ENCODE peak calls at places on chromosomes 11 and 22, in six cellular contexts. X is uterus, N is AG04450, S is fibroblast of lung, F is heart left ventricle, B is psoas muscle. L is an unnamed sample.

GRCh38 chr22:32897400-32897799 is 95.9 kb downstream of the TIMP3 start:
- DNase-seq in N (no peak), B (no peak), F (no peak), S (no peak), X (no peak), L (peak)

GRCh38 chr11:17714356-17714854 is 5.0 kb upstream of the MYOD1 start:
- DNase-seq in X (no peak), N (no peak), B (peak), F (peak), S (no peak), L (no peak)

GRCh38 chr22:27718186-27719032 is 83.1 kb downstream of the MN1 start:
- DNase-seq in X (peak), S (peak), F (peak), N (peak), B (peak), L (peak)

GRCh38 chr22:38214248-38215056 is 12.7 kb downstream of the MAFF start:
- DNase-seq in B (peak), S (peak), X (peak), F (no peak), N (no peak), L (no peak)

GRCh38 chr11:64250875-64251721 is at the start of gene PLCB3:
- DNase-seq in X (no peak), B (peak), F (peak), N (no peak), S (peak), L (no peak)

GRCh38 chr22:45268958-45269844 is 15.5 kb upstream of the UPK3A start:
- DNase-seq in F (peak), B (peak), N (peak), S (peak), X (peak), L (no peak)

GRCh38 chr11:86671386-86672006 is 920 bp downstream of the ME3 start:
- DNase-seq in N (no peak), X (peak), F (peak), S (peak), B (peak), L (no peak)

GRCh38 chr22:47277511-47277910 is 515.1 kb downstream of the TBC1D22A start:
- DNase-seq in B (no peak), N (no peak), X (no peak), S (no peak), F (no peak), L (no peak)

GRCh38 chr11:130344846-130345245 is 30.1 kb upstream of the ZBTB44 start:
- DNase-seq in F (no peak), X (no peak), S (no peak), B (no peak), N (no peak), L (no peak)

GRCh38 chr11:78010755-78011154 is 12.3 kb downstream of the KCTD14 start:
- DNase-seq in S (no peak), F (no peak), N (no peak), B (no peak), X (no peak), L (no peak)

GRCh38 chr11:104803770-104804169 is 94.5 kb downstream of the CASP12 start:
- DNase-seq in N (no peak), X (no peak), B (no peak), S (no peak), F (no peak), L (no peak)

GRCh38 chr11:8063319-8063718 is 17.7 kb upstream of the TUB start:
- DNase-seq in S (peak), F (peak), X (peak), N (no peak), B (no peak), L (no peak)

GRCh38 chr11:13800901-13801300 is 132.4 kb downstream of the FAR1 start:
- DNase-seq in N (no peak), X (no peak), B (no peak), F (no peak), S (no peak), L (no peak)

GRCh38 chr22:17410576-17410975 is 41.3 kb downstream of the CECR2 start:
- DNase-seq in X (no peak), S (no peak), F (no peak), B (no peak), N (no peak), L (no peak)

GRCh38 chr11:121889931-121890330 is 226.1 kb downstream of the BLID start:
- DNase-seq in F (no peak), N (no peak), B (no peak), X (no peak), S (peak), L (no peak)

GRCh38 chr11:69207165-69207889 is 51.6 kb downstream of the SMIM38 start:
- DNase-seq in S (no peak), B (no peak), N (no peak), F (no peak), X (no peak), L (no peak)

GRCh38 chr11:429931-430456 is 11.8 kb downstream of the ANO9 start:
- DNase-seq in F (no peak), N (no peak), B (peak), X (no peak), S (no peak), L (no peak)

GRCh38 chr11:43687120-43687791 is 6.7 kb downstream of the HSD17B12 start:
- DNase-seq in B (peak), S (peak), X (peak), F (peak), N (no peak), L (peak)

GRCh38 chr22:49753276-49753884 is 74.3 kb downstream of the BRD1 start:
- DNase-seq in F (no peak), X (no peak), N (no peak), S (no peak), B (no peak), L (no peak)

GRCh38 chr11:118437046-118437735 is 899 bp downstream of the KMT2A start:
- DNase-seq in B (peak), X (peak), N (no peak), S (peak), F (peak), L (no peak)

GRCh38 chr11:78876686-78877085 is 302.0 kb upstream of the NARS2 start:
- DNase-seq in B (no peak), F (no peak), S (no peak), X (no peak), N (no peak), L (no peak)

GRCh38 chr11:125072210-125072960 is 9.3 kb downstream of the SLC37A2 start:
- DNase-seq in X (no peak), B (no peak), F (no peak), S (no peak), N (no peak), L (no peak)

GRCh38 chr11:5367461-5368074 is 16.0 kb upstream of the OR51M1 start:
- DNase-seq in X (no peak), N (peak), F (no peak), S (peak), B (no peak), L (peak)

GRCh38 chr11:124465368-124465767 is 19.9 kb upstream of the OR8B8 start:
- DNase-seq in S (no peak), N (no peak), X (no peak), F (no peak), B (no peak), L (no peak)

GRCh38 chr22:30265851-30266444 is 703 bp downstream of the OSM start:
- DNase-seq in B (peak), N (no peak), X (no peak), S (no peak), F (peak), L (no peak)

GRCh38 chr11:64876835-64877341 is 1.5 kb downstream of the EHD1 start:
- DNase-seq in F (no peak), S (no peak), B (peak), N (no peak), X (no peak), L (peak)

GRCh38 chr22:49935561-49935960 is 17.1 kb downstream of the CRELD2 start:
- DNase-seq in N (no peak), F (no peak), X (no peak), B (no peak), S (peak), L (no peak)

GRCh38 chr22:33658775-33659174 is 261.5 kb downstream of the LARGE1 start:
- DNase-seq in B (peak), F (peak), S (peak), N (no peak), X (peak), L (peak)

GRCh38 chr22:18067548-18068341 is 10.0 kb upstream of the PEX26 start:
- DNase-seq in S (no peak), F (no peak), X (no peak), B (no peak), N (no peak), L (no peak)

GRCh38 chr22:37870273-37870672 is 21.1 kb downstream of the EIF3L start:
- DNase-seq in F (no peak), B (no peak), X (no peak), S (no peak), N (no peak), L (no peak)

GRCh38 chr22:46828323-46829139 is 66.1 kb downstream of the TBC1D22A start:
- DNase-seq in F (no peak), X (no peak), N (no peak), S (no peak), B (no peak), L (no peak)

GRCh38 chr22:26330971-26331625 is 98.0 kb upstream of the ASPHD2 start:
- DNase-seq in N (no peak), X (no peak), F (no peak), B (peak), S (peak), L (peak)

DNA sequence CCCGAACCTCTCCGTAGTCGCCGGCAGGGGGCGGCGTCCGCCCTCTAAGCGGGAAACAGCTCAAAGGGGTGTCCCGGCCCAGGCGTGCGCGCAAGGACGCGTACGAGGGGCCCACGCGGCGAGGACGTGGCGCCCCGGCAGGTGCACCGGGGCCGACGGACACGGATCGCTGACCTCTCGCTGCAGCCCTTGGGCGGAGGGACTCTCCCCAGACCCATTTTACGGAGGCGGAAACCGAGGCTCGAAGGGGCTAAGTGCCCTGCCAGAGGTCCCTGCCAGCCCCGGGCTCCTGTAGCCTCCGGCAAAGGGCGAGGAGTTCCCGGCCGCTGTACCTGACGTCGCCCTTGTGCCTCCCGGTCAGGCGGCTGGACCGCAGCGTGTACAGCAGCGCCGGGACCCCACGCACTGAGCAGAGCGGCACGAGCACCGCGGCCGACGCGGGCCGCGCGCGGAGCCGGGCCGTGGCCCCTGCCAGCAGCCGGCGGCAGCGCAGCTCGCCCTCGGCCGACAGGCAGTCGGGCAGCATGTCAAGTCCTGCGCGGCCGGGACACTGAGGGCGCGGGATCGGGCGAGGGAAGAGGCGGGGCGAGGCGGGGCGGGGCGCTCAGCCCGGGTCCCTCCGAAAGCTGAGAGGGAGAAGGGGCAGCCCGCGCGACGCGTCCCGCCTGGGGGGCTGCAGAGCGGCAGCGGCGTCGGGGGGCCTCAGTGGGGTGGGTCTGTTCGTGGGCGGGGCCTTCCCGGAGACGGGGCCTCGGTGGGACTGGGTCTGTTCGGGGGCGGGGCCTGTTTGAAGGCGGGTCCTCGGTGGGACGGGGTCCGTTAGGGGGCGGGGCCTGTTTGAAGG is at the start of gene NUDT8:
- DNase-seq in N (no peak), F (peak), B (peak), S (peak), X (peak), L (peak)
- TF ChIP-seq CTCF in N (peak), F (peak), B (peak), S (peak), X (peak), L (peak)

DNA sequence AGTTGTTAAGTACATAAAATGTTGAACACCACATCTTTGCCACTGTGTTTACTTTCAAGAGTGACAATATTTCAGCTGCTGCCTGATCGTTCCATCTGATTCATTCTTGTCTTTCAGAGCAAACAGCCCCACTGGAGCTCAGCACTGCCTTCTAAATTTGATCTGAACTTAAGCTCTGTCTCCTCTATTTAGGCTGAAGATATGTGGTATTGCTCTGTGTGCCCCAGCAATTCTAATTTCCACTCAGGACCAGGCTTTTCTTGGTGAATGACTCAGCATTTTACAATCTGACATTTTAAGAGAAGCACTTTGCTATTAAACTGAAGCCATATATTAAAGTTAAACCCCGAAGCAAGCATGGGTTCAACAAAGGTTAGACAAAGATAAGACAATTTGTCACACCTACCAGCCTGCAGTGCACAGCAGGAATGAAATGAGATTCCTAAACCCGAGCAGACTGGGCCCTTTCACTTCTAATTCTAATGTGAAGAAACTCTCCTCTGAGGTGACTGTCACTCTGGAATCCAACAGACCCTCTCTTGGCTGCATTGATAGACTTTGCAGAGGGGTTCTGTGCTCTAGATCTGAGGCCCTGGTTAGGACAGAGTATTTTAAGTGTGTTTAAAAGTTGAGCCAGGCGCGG is 41.7 kb upstream of the PLET1 start:
- DNase-seq in B (no peak), S (peak), N (no peak), X (no peak), F (no peak), L (peak)
- H3K27ac ChIP-seq in B (peak), S (no peak), N (peak), X (no peak), F (peak), L (no peak)

GRCh38 chr11:87878373-87878779 is 296.9 kb downstream of the RAB38 start:
- DNase-seq in X (peak), B (no peak), S (peak), F (no peak), N (peak), L (peak)
- TF ChIP-seq CTCF in X (peak), B (no peak), S (peak), F (no peak), N (peak), L (peak)

GRCh38 chr22:20749453-20749852 is 24.5 kb upstream of the SERPIND1 start:
- DNase-seq in N (no peak), F (no peak), X (no peak), B (no peak), S (no peak), L (no peak)
- H3K27ac ChIP-seq in N (no peak), F (no peak), X (no peak), B (no peak), S (no peak), L (peak)

GRCh38 chr22:40040927-40041326 is 46.2 kb downstream of the FAM83F start:
- DNase-seq in X (peak), B (peak), F (peak), N (no peak), S (peak), L (peak)

GRCh38 chr22:40043086-40043485 is 48.3 kb downstream of the FAM83F start:
- DNase-seq in X (peak), N (no peak), S (peak), F (no peak), B (peak), L (no peak)

GRCh38 chr22:40042312-40042711 is 47.6 kb downstream of the FAM83F start:
- DNase-seq in F (no peak), S (no peak), B (no peak), X (no peak), N (no peak), L (no peak)

GRCh38 chr22:40043793-40044101 is 49.0 kb downstream of the FAM83F start:
- DNase-seq in F (no peak), X (no peak), S (no peak), B (no peak), N (no peak), L (no peak)

GRCh38 chr22:40041738-40042137 is 47.0 kb downstream of the FAM83F start:
- DNase-seq in S (no peak), B (no peak), N (no peak), F (no peak), X (no peak), L (no peak)
- TF ChIP-seq CTCF in S (no peak), B (no peak), N (no peak), F (no peak), X (no peak), L (no peak)